ENCODE peak calls at places on chromosomes 5 and 9, in seven cellular contexts. J, N, X, W, H, Y and C are unnamed samples. For H3K36me3, the result is how much of the 10 kb centered on the place peaks cover.

GRCh38 chr9:93031629-93032431 is 26.7 kb upstream of the SUSD3 start:
- DNase-seq in J (no peak), N (no peak), H (no peak), Y (no peak), W (no peak), X (no peak), C (no peak)

GRCh38 chr9:77946969-77947368 is 84.6 kb downstream of the GNAQ start:
- DNase-seq in J (no peak), H (no peak), X (peak), Y (no peak), W (no peak), N (peak), C (no peak)

GRCh38 chr5:81835813-81836458 is 85.0 kb upstream of the SSBP2 start:
- DNase-seq in X (no peak), J (no peak), N (no peak), Y (no peak), W (peak), H (no peak), C (no peak)

GRCh38 chr5:141840295-141840812 is 37.9 kb downstream of the PCDH1 start:
- DNase-seq in H (peak), X (peak), N (no peak), W (no peak), Y (no peak), J (no peak), C (no peak)

GRCh38 chr9:88807426-88807825 is 183.8 kb upstream of the S1PR3 start:
- DNase-seq in N (no peak), Y (no peak), J (no peak), W (no peak), H (no peak), X (no peak), C (no peak)

GRCh38 chr9:135068776-135069415 is 18.6 kb upstream of the OLFM1 start:
- DNase-seq in N (no peak), J (no peak), X (no peak), Y (no peak), W (no peak), H (peak), C (no peak)

GRCh38 chr9:127036437-127036836 is 86.0 kb downstream of the ANGPTL2 start:
- DNase-seq in H (no peak), N (no peak), W (no peak), Y (no peak), J (no peak), X (no peak), C (no peak)

GRCh38 chr9:90169490-90169889 is 473.1 kb downstream of the DIRAS2 start:
- DNase-seq in W (no peak), N (no peak), H (no peak), Y (no peak), X (no peak), J (no peak), C (no peak)

DNA sequence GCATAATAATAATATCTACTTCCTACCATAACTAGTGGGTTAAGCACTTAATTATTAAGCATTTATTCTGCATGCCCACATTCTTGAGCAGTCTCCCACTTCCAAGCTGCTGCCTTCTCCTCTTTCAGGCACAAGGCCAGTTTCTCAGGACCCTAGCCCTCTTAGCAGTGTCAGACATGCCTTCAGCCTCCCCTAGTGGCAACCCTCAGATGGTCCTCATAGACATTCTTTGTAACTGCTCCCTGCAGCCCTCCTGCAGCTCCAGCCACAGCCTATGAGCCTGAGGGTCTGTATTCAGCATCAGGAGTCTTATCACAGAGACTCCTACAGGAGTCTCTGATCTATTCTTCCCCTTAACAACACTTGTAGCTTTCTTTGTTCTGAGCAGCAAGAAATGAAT is 3.8 kb downstream of the IL9 start:
- DNase-seq in J (no peak), X (no peak), N (no peak), H (no peak), W (no peak), Y (no peak), C (no peak)
- TF ChIP-seq CTCF in J (no peak), X (no peak), N (no peak), H (no peak), W (no peak), Y (no peak), C (peak)

GRCh38 chr9:112352209-112352608 is 18.8 kb upstream of the PTBP3 start:
- DNase-seq in W (no peak), Y (no peak), H (no peak), N (no peak), X (no peak), J (no peak), C (no peak)
- H3K4me3 ChIP-seq in W (no peak), Y (no peak), H (no peak), N (no peak), X (no peak), J (no peak), C (no peak)

GRCh38 chr5:173628501-173628900 is 12.1 kb upstream of the BOD1 start:
- DNase-seq in N (no peak), Y (no peak), H (no peak), X (no peak), J (no peak), W (no peak), C (no peak)
- H3K36me3 ChIP-seq in N (under half), Y (under half), H (under half), X (under half), J (under half), W (under half), C (under half)

GRCh38 chr5:157354825-157355224 is 88.9 kb downstream of the CYFIP2 start:
- DNase-seq in W (no peak), Y (no peak), N (no peak), J (no peak), H (no peak), X (no peak), C (no peak)
- TF ChIP-seq CTCF in W (peak), Y (no peak), N (no peak), J (peak), H (no peak), X (no peak), C (peak)

GRCh38 chr5:10251409-10251808 is 1.3 kb downstream of the CCT5 start:
- DNase-seq in J (no peak), X (no peak), W (no peak), N (no peak), H (no peak), Y (no peak), C (no peak)
- H3K4me3 ChIP-seq in J (peak), X (no peak), W (peak), N (no peak), H (peak), Y (peak), C (peak)